ENCODE peak calls at places on chromosome 21, in six cellular contexts. G, U, B, J, Z and F are unnamed samples.
A peak's percentile ranks its signal among the peaks of the same experiment; 100 is the strongest.

GRCh38 chr21:31873275-31873695 is 465 bp downstream of the HUNK start:
- DNase-seq in G (peak; percentile 70), U (peak; percentile 28), B (no peak), J (peak; percentile 53), Z (peak; percentile 23), F (peak; percentile 24)

GRCh38 chr21:39452965-39453332 is 1.2 kb downstream of the SH3BGR start:
- DNase-seq in G (no peak), U (no peak), B (no peak), J (no peak), Z (no peak), F (no peak)

GRCh38 chr21:40335689-40336088 is 468.5 kb downstream of the PCP4 start:
- DNase-seq in G (no peak), U (no peak), B (no peak), J (no peak), Z (no peak), F (no peak)

GRCh38 chr21:31335957-31336738 is 7.9 kb downstream of the TIAM1 start:
- DNase-seq in G (no peak), U (peak; percentile 33), B (no peak), J (no peak), Z (no peak), F (no peak)

GRCh38 chr21:39377444-39378050 is 28.7 kb upstream of the HMGN1 start:
- DNase-seq in G (no peak), U (no peak), B (no peak), J (peak; percentile 5), Z (no peak), F (no peak)

GRCh38 chr21:33302055-33302454 is 22.7 kb upstream of the IFNAR1 start:
- DNase-seq in G (no peak), U (no peak), B (no peak), J (no peak), Z (no peak), F (no peak)

GRCh38 chr21:39083377-39084008 is 99.8 kb downstream of the PSMG1 start:
- DNase-seq in G (no peak), U (no peak), B (peak; percentile 75), J (no peak), Z (no peak), F (no peak)

GRCh38 chr21:33478858-33479678 is 706 bp downstream of the TMEM50B start:
- DNase-seq in G (peak; percentile 87), U (peak; percentile 29), B (peak; percentile 42), J (peak; percentile 76), Z (peak; percentile 31), F (peak; percentile 22)

GRCh38 chr21:18529253-18529652 is 125.7 kb upstream of the TMPRSS15 start:
- DNase-seq in G (no peak), U (no peak), B (no peak), J (no peak), Z (no peak), F (no peak)

GRCh38 chr21:17931080-17931479 is 111.9 kb upstream of the C21orf91 start:
- DNase-seq in G (no peak), U (no peak), B (no peak), J (no peak), Z (no peak), F (no peak)

GRCh38 chr21:43370888-43371570 is 55.9 kb downstream of the SIK1 start:
- DNase-seq in G (no peak), U (no peak), B (no peak), J (no peak), Z (no peak), F (no peak)

GRCh38 chr21:18274370-18274769 is 29.7 kb downstream of the CHODL start:
- DNase-seq in G (no peak), U (no peak), B (no peak), J (no peak), Z (no peak), F (no peak)

GRCh38 chr21:27725916-27726315 is 759.0 kb upstream of the ADAMTS5 start:
- DNase-seq in G (no peak), U (no peak), B (no peak), J (no peak), Z (no peak), F (no peak)

GRCh38 chr21:38492002-38492401 is 6.3 kb downstream of the ERG start:
- DNase-seq in G (no peak), U (no peak), B (no peak), J (no peak), Z (no peak), F (no peak)

GRCh38 chr21:14290584-14290983 is 74.6 kb downstream of the RBM11 start:
- DNase-seq in G (no peak), U (no peak), B (no peak), J (no peak), Z (no peak), F (no peak)

GRCh38 chr21:43467785-43468184 is 40.9 kb upstream of the SIK1 start:
- DNase-seq in G (peak; percentile 15), U (no peak), B (peak; percentile 7), J (no peak), Z (no peak), F (no peak)

GRCh38 chr21:17467392-17467791 is 45.5 kb upstream of the CXADR start:
- DNase-seq in G (no peak), U (no peak), B (no peak), J (no peak), Z (no peak), F (no peak)

GRCh38 chr21:39208624-39209333 is 25.5 kb upstream of the PSMG1 start:
- DNase-seq in G (no peak), U (no peak), B (no peak), J (no peak), Z (no peak), F (no peak)

GRCh38 chr21:32940079-32941014 is 85.4 kb upstream of the OLIG2 start:
- DNase-seq in G (no peak), U (no peak), B (no peak), J (peak; percentile 40), Z (no peak), F (no peak)

GRCh38 chr21:29215709-29216108 is 83.0 kb upstream of the BACH1 start:
- DNase-seq in G (no peak), U (no peak), B (no peak), J (no peak), Z (no peak), F (no peak)

GRCh38 chr21:39660191-39660590 is 47.5 kb downstream of the B3GALT5 start:
- DNase-seq in G (no peak), U (no peak), B (no peak), J (no peak), Z (peak; percentile 23), F (no peak)

GRCh38 chr21:37944492-37944891 is 28.2 kb upstream of the KCNJ6 start:
- DNase-seq in G (no peak), U (no peak), B (no peak), J (no peak), Z (no peak), F (no peak)

GRCh38 chr21:37682908-37683307 is 233.3 kb downstream of the KCNJ6 start:
- DNase-seq in G (no peak), U (no peak), B (no peak), J (no peak), Z (no peak), F (no peak)

GRCh38 chr21:36917487-36918158 is 48.8 kb downstream of the HLCS start:
- DNase-seq in G (no peak), U (no peak), B (no peak), J (no peak), Z (no peak), F (no peak)

GRCh38 chr21:39156024-39156423 is 27.2 kb downstream of the PSMG1 start:
- DNase-seq in G (no peak), U (no peak), B (no peak), J (no peak), Z (no peak), F (no peak)

GRCh38 chr21:27581168-27581567 is 614.3 kb upstream of the ADAMTS5 start:
- DNase-seq in G (no peak), U (no peak), B (no peak), J (no peak), Z (no peak), F (no peak)

GRCh38 chr21:42256316-42256715 is 37.4 kb downstream of the ABCG1 start:
- DNase-seq in G (no peak), U (no peak), B (no peak), J (no peak), Z (no peak), F (no peak)

GRCh38 chr21:42257091-42257760 is 38.3 kb downstream of the ABCG1 start:
- DNase-seq in G (no peak), U (no peak), B (no peak), J (no peak), Z (no peak), F (no peak)

GRCh38 chr21:42260121-42260520 is 41.2 kb downstream of the ABCG1 start:
- DNase-seq in G (no peak), U (no peak), B (no peak), J (no peak), Z (no peak), F (no peak)

GRCh38 chr21:42258150-42258884 is 39.4 kb downstream of the ABCG1 start:
- DNase-seq in G (peak; percentile 93), U (peak; percentile 66), B (peak; percentile 70), J (peak; percentile 91), Z (peak; percentile 80), F (peak; percentile 73)

GRCh38 chr21:42258885-42259407 is 40.0 kb downstream of the ABCG1 start:
- DNase-seq in G (no peak), U (no peak), B (no peak), J (no peak), Z (peak; percentile 59), F (no peak)
- TF ChIP-seq CTCF in G (peak; percentile 9), U (no peak), B (no peak), J (no peak), Z (no peak), F (no peak)

DNA sequence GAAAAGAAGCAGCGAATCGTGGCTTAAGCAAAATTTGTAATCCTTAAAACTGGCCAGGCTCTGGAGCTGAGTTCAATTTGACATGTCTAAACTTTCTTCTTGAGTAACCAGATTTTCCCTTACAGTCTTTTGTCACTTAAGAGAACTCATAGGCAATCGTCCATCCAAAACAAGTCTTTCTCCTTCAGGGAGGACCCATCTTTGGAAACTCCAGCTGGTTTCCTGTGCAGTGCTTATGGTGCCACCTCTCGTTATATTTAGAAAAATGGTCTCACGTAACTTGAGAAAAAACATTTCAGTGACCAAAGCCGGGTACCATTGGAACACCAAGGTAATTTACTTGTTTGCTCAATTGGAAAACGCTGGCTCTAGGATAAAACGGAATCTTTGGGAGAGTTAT is 1.9 kb upstream of the PTTG1IP start:
- DNase-seq in G (no peak), U (no peak), B (no peak), J (no peak), Z (no peak), F (no peak)
- TF ChIP-seq CTCF in G (no peak), U (no peak), B (no peak), J (peak; percentile 12), Z (no peak), F (no peak)

GRCh38 chr21:46324390-46325072 is 575 bp downstream of the PCNT start:
- DNase-seq in G (peak; percentile 96), U (peak; percentile 86), B (peak; percentile 90), J (peak; percentile 96), Z (peak; percentile 91), F (peak; percentile 93)
- TF ChIP-seq CTCF in G (no peak), U (peak; percentile 11), B (no peak), J (no peak), Z (no peak), F (no peak)

DNA sequence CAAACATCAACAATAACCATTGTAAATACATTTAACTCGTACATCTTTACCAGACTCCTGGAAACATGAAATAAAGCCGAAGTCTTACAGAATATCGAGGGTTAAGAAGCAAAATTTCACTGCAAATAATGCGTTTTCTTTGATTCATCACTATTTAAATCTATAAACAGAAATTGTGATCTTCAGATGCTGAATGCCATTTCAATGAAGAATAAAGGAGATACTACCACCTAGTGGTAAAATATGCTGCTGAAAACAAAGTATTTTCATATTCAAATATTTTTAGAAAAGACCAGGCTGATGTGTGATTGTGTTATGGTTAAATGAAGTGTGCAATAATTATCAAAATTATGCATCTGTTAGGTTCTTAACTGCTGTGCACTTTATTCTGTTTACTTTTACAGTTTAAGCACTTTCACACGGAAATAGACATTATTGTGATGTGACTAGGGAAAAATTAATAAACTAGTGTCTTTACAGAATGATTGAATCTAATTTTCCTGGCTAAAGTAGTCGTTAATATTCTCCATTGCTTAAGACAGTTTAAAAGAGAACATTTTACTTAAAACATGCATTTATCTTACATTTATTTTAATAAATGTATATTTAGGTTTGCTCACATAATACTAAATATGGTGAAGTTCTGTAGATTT is 1093.1 kb downstream of the MRPL39 start:
- DNase-seq in G (no peak), U (no peak), B (no peak), J (no peak), Z (no peak), F (no peak)
- TF ChIP-seq CTCF in G (no peak), U (peak; percentile 23), B (peak; percentile 44), J (peak; percentile 20), Z (no peak), F (no peak)